ENCODE peak calls at places on chromosomes 13 and 19, in four cellular contexts. D, O, G and Y are unnamed samples.

GRCh38 chr19:23832717-23833327 is 74.1 kb upstream of the ZNF681 start:
- DNase-seq in D (no peak), G (no peak), O (no peak), Y (no peak)

GRCh38 chr19:40398417-40399056 is 8.6 kb upstream of the HIPK4 start:
- DNase-seq in G (peak; percentile 43), O (no peak), D (no peak), Y (no peak)

GRCh38 chr19:2648528-2648937 is 54.0 kb downstream of the GNG7 start:
- DNase-seq in O (peak; percentile 67), G (peak; percentile 55), D (peak; percentile 78), Y (peak; percentile 40)

GRCh38 chr13:77733674-77734073 is 36.2 kb downstream of the SLAIN1 start:
- DNase-seq in O (no peak), D (no peak), G (no peak), Y (no peak)

GRCh38 chr13:43785681-43786471 is 896 bp downstream of the ENOX1 start:
- DNase-seq in O (peak; percentile 81), G (no peak), D (peak; percentile 74), Y (peak; percentile 85)

GRCh38 chr13:77509221-77509620 is 26.3 kb upstream of the SCEL start:
- DNase-seq in G (no peak), O (no peak), D (no peak), Y (no peak)

GRCh38 chr19:37654525-37654832 is 786 bp downstream of the ZFP30 start:
- DNase-seq in O (no peak), G (no peak), D (no peak), Y (no peak)

GRCh38 chr19:6802336-6803035 is 30.0 kb downstream of the VAV1 start:
- DNase-seq in G (peak; percentile 49), D (peak; percentile 79), O (no peak), Y (peak; percentile 0)

GRCh38 chr19:52673014-52673413 is 34.9 kb upstream of the ZNF83 start:
- DNase-seq in O (no peak), D (no peak), G (no peak), Y (no peak)

GRCh38 chr13:83167203-83167602 is 715.1 kb downstream of the SLITRK1 start:
- DNase-seq in O (no peak), D (no peak), G (no peak), Y (no peak)

GRCh38 chr13:25901460-25902376 is 150.1 kb downstream of the SHISA2 start:
- DNase-seq in D (no peak), O (no peak), G (peak; percentile 16), Y (no peak)

GRCh38 chr19:58021541-58022282 is 12.1 kb upstream of the ZSCAN1 start:
- DNase-seq in D (no peak), O (peak; percentile 25), G (peak; percentile 9), Y (peak; percentile 52)

DNA sequence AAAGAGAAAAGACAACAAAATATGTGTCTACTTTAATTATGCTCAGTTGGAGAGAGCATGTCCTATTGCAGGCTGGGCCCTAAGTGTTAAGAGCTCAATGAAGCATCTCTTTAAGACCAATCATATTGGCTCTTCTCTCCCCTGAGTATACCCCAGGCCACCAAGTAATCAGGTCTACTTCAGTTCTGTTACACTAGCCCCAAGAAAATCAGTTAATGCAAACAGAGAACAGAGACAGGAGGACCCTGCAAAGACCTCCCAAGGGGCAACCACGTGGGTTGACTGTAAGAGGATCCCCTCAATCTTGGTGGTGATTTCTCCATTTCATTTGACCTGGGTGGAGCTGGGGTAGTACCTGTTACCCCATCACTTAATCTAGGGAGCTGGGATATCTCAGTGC is 451.0 kb upstream of the ZNF507 start:
- DNase-seq in D (no peak), O (no peak), G (no peak), Y (no peak)
- H3K27ac ChIP-seq in D (no peak overlapping the region), O (no peak overlapping the region), G (no peak overlapping the region), Y (no peak overlapping the region)

GRCh38 chr19:47107953-47108746 is 5.4 kb downstream of the ZC3H4 start:
- DNase-seq in O (no peak), G (no peak), D (no peak), Y (no peak)

GRCh38 chr19:47109541-47110375 is 3.8 kb downstream of the ZC3H4 start:
- DNase-seq in O (no peak), D (no peak), G (peak; percentile 25), Y (no peak)

GRCh38 chr19:47107201-47107952 is 6.2 kb downstream of the ZC3H4 start:
- DNase-seq in O (no peak), D (no peak), G (peak; percentile 38), Y (no peak)

GRCh38 chr19:47110521-47111080 is 3.0 kb downstream of the ZC3H4 start:
- DNase-seq in O (no peak), G (peak; percentile 52), D (no peak), Y (no peak)

GRCh38 chr19:47109177-47109540 is 4.4 kb downstream of the ZC3H4 start:
- DNase-seq in G (no peak), O (no peak), D (no peak), Y (no peak)
- H3K27ac ChIP-seq in G (peak overlapping the region; percentile 99), O (peak overlapping the region; percentile 100), D (no peak overlapping the region), Y (peak overlapping the region; percentile 84)

GRCh38 chr19:34145741-34146202 is 26.5 kb upstream of the LSM14A start:
- DNase-seq in G (peak; percentile 39), D (no peak), O (peak; percentile 19), Y (peak; percentile 24)
- H3K27ac ChIP-seq in G (no peak overlapping the region), D (no peak overlapping the region), O (no peak overlapping the region), Y (no peak overlapping the region)

GRCh38 chr13:40613192-40613818 is 53.1 kb downstream of the FOXO1 start:
- DNase-seq in D (peak; percentile 60), O (no peak), G (peak; percentile 36), Y (no peak)
- H3K27ac ChIP-seq in D (no peak overlapping the region), O (peak overlapping the region; percentile 18), G (peak overlapping the region; percentile 70), Y (no peak overlapping the region)

GRCh38 chr19:47158879-47159509 is 28.4 kb downstream of the SAE1 start:
- DNase-seq in O (no peak), D (no peak), G (peak; percentile 22), Y (no peak)
- H3K27ac ChIP-seq in O (no peak overlapping the region), D (peak overlapping the region; percentile 71), G (peak overlapping the region; percentile 64), Y (peak overlapping the region; percentile 63)